ENCODE peak calls at places on chromosomes 4 and X, in ten cellular contexts. X, P, I, Z, Y, N, E, U, R and M are unnamed samples.

GRCh38 chr4:119479180-119479814 is 149.3 kb downstream of the PDE5A start:
- DNase-seq in X (no peak), P (no peak), I (no peak), Z (no peak), Y (no peak), N (no peak), E (no peak), U (no peak), R (no peak), M (no peak)

GRCh38 chrX:47218920-47219815 is 687 bp downstream of the CDK16 start:
- DNase-seq in X (no peak), P (no peak), I (no peak), Z (no peak), Y (peak), N (peak), E (no peak), U (no peak), R (peak), M (peak)

GRCh38 chr4:131304686-131305085 is 1844.4 kb upstream of the PCDH10 start:
- DNase-seq in X (no peak), P (no peak), I (no peak), Z (no peak), Y (no peak), N (no peak), E (no peak), U (no peak), R (no peak), M (no peak)

GRCh38 chrX:64389489-64389888 is 5.8 kb downstream of the MTMR8 start:
- DNase-seq in X (no peak), P (no peak), I (no peak), Z (no peak), Y (no peak), N (no peak), E (no peak), U (no peak), R (no peak), M (no peak)

GRCh38 chr4:23685481-23685880 is 204.4 kb downstream of the PPARGC1A start:
- DNase-seq in X (no peak), P (no peak), I (no peak), Z (no peak), Y (no peak), N (no peak), E (no peak), U (no peak), R (no peak), M (no peak)

GRCh38 chrX:122940199-122940598 is 243.9 kb upstream of the GRIA3 start:
- DNase-seq in X (no peak), P (no peak), I (no peak), Z (no peak), Y (no peak), N (no peak), E (no peak), U (no peak), R (no peak), M (no peak)

GRCh38 chr4:114791976-114792375 is 193.4 kb downstream of the UGT8 start:
- DNase-seq in X (no peak), P (no peak), I (no peak), Z (peak), Y (no peak), N (no peak), E (no peak), U (no peak), R (no peak), M (no peak)

GRCh38 chr4:113077611-113078010 is 28.2 kb downstream of the ANK2 start:
- DNase-seq in X (peak), P (no peak), I (no peak), Z (no peak), Y (no peak), N (no peak), E (no peak), U (no peak), R (no peak), M (peak)

GRCh38 chr4:77990456-77990855 is 66.7 kb upstream of the FRAS1 start:
- DNase-seq in X (no peak), P (no peak), I (no peak), Z (no peak), Y (no peak), N (no peak), E (no peak), U (no peak), R (no peak), M (no peak)

GRCh38 chrX:153299855-153300254 is 21.7 kb downstream of the PNMA6F start:
- DNase-seq in X (no peak), P (no peak), I (no peak), Z (no peak), Y (no peak), N (no peak), E (no peak), U (no peak), R (no peak), M (no peak)

GRCh38 chrX:323721-324628 is 5.4 kb upstream of the GTPBP6 start:
- DNase-seq in X (peak), P (no peak), I (no peak), Z (peak), Y (peak), N (peak), E (peak), U (peak), R (no peak), M (peak)

GRCh38 chr4:6574747-6575502 is at the start of gene MAN2B2:
- DNase-seq in X (peak), P (peak), I (peak), Z (peak), Y (peak), N (peak), E (peak), U (peak), R (peak), M (peak)

GRCh38 chr4:88102029-88102428 is 56.4 kb downstream of the ABCG2 start:
- DNase-seq in X (no peak), P (no peak), I (no peak), Z (no peak), Y (no peak), N (no peak), E (no peak), U (no peak), R (no peak), M (no peak)

GRCh38 chr4:152357206-152357605 is 178.7 kb downstream of the FBXW7 start:
- DNase-seq in X (no peak), P (no peak), I (no peak), Z (no peak), Y (no peak), N (no peak), E (peak), U (no peak), R (no peak), M (no peak)

GRCh38 chr4:77579406-77580076 is 26.1 kb upstream of the CXCL13 start:
- DNase-seq in X (no peak), P (no peak), I (no peak), Z (peak), Y (no peak), N (no peak), E (peak), U (peak), R (no peak), M (no peak)

GRCh38 chr4:60805500-60806313 is 394.4 kb upstream of the ADGRL3 start:
- DNase-seq in X (no peak), P (no peak), I (no peak), Z (peak), Y (no peak), N (no peak), E (peak), U (no peak), R (peak), M (no peak)

GRCh38 chrX:132614297-132614696 is 125.5 kb upstream of the MBNL3 start:
- DNase-seq in X (no peak), P (no peak), I (no peak), Z (no peak), Y (no peak), N (peak), E (no peak), U (no peak), R (no peak), M (no peak)
- TF ChIP-seq CTCF in X (no peak), P (no peak), I (peak), Z (peak), Y (no peak), N (no peak), E (peak), U (peak), R (no peak), M (no peak)

GRCh38 chrX:33324099-33324498 is 112.8 kb upstream of the DMD start:
- DNase-seq in X (no peak), P (no peak), I (no peak), Z (no peak), Y (no peak), N (no peak), E (no peak), U (no peak), R (no peak), M (no peak)
- TF ChIP-seq CTCF in X (no peak), P (no peak), I (peak), Z (no peak), Y (no peak), N (no peak), E (no peak), U (no peak), R (no peak), M (peak)

GRCh38 chr4:4507403-4507802 is 34.4 kb downstream of the STX18 start:
- DNase-seq in X (no peak), P (no peak), I (no peak), Z (no peak), Y (no peak), N (no peak), E (no peak), U (no peak), R (no peak), M (no peak)

GRCh38 chr4:4504783-4505182 is 37.1 kb downstream of the STX18 start:
- DNase-seq in X (no peak), P (no peak), I (no peak), Z (no peak), Y (no peak), N (no peak), E (no peak), U (no peak), R (no peak), M (no peak)

GRCh38 chr4:4509521-4509920 is 32.3 kb downstream of the STX18 start:
- DNase-seq in X (no peak), P (no peak), I (no peak), Z (no peak), Y (no peak), N (no peak), E (no peak), U (no peak), R (no peak), M (no peak)

GRCh38 chr4:4506961-4507360 is 34.9 kb downstream of the STX18 start:
- DNase-seq in X (no peak), P (no peak), I (no peak), Z (no peak), Y (no peak), N (no peak), E (no peak), U (no peak), R (no peak), M (no peak)

DNA sequence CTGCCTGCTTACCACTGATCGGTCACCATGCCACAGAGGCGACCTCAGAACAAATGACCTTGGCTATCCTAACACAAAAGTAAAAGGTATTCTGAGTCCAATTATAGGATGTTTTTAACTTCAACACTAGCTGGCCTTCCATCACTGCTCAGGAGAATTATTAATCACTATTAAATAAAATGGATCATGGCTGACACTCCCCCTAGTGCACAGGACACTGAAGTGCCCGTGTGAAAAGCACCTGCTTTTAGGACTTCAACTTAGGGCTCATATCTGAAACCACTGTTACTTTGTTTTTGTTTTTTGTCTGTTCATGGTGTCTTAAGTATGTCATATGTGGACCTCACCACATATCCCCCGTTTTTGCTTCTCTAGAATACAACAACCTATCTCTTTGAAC is 33.9 kb downstream of the STX18 start:
- DNase-seq in X (no peak), P (no peak), I (no peak), Z (peak), Y (no peak), N (no peak), E (no peak), U (no peak), R (peak), M (no peak)
- TF ChIP-seq CTCF in X (peak), P (no peak), I (peak), Z (peak), Y (no peak), N (no peak), E (peak), U (peak), R (peak), M (no peak)

GRCh38 chr4:145719752-145720624 is 40.0 kb downstream of the C4orf51 start:
- DNase-seq in X (no peak), P (no peak), I (peak), Z (no peak), Y (no peak), N (no peak), E (no peak), U (no peak), R (peak), M (no peak)

GRCh38 chr4:145722561-145722960 is 42.6 kb downstream of the C4orf51 start:
- DNase-seq in X (no peak), P (no peak), I (no peak), Z (no peak), Y (no peak), N (no peak), E (no peak), U (no peak), R (no peak), M (no peak)

GRCh38 chr4:145720656-145721055 is 40.7 kb downstream of the C4orf51 start:
- DNase-seq in X (no peak), P (no peak), I (no peak), Z (no peak), Y (no peak), N (no peak), E (no peak), U (no peak), R (no peak), M (peak)

GRCh38 chr4:145723336-145723735 is 43.4 kb downstream of the C4orf51 start:
- DNase-seq in X (no peak), P (no peak), I (no peak), Z (no peak), Y (no peak), N (no peak), E (no peak), U (no peak), R (no peak), M (no peak)
- TF ChIP-seq CTCF in X (no peak), P (no peak), I (no peak), Z (no peak), Y (no peak), N (no peak), E (no peak), U (no peak), R (no peak), M (no peak)

GRCh38 chr4:105632599-105632998 is 75.9 kb downstream of the INTS12 start:
- DNase-seq in X (no peak), P (no peak), I (no peak), Z (no peak), Y (no peak), N (no peak), E (no peak), U (no peak), R (no peak), M (no peak)
- TF ChIP-seq CTCF in X (no peak), P (no peak), I (peak), Z (no peak), Y (no peak), N (no peak), E (no peak), U (no peak), R (no peak), M (no peak)

GRCh38 chrX:105744946-105745345 is 77.4 kb upstream of the NRK start:
- DNase-seq in X (no peak), P (no peak), I (no peak), Z (no peak), Y (no peak), N (no peak), E (no peak), U (no peak), R (no peak), M (no peak)

GRCh38 chrX:105744291-105744690 is 78.0 kb upstream of the NRK start:
- DNase-seq in X (no peak), P (no peak), I (no peak), Z (no peak), Y (no peak), N (no peak), E (no peak), U (no peak), R (no peak), M (no peak)

GRCh38 chrX:105745863-105746262 is 76.5 kb upstream of the NRK start:
- DNase-seq in X (no peak), P (no peak), I (no peak), Z (no peak), Y (no peak), N (no peak), E (no peak), U (no peak), R (no peak), M (no peak)
- TF ChIP-seq CTCF in X (no peak), P (no peak), I (no peak), Z (no peak), Y (no peak), N (no peak), E (no peak), U (no peak), R (no peak), M (no peak)